ENCODE peak calls at places on chromosomes 6 and 20, in seven cellular contexts. H is foreskin fibroblast, G is heart right ventricle, W is right cardiac atrium, U is BJ, D is WERI-Rb-1, X is breast epithelium. O is an unnamed sample.

GRCh38 chr6:34630040-34630439 is 66.5 kb downstream of the ILRUN start:
- DNase-seq in H (peak), G (no peak), W (no peak), U (peak), D (no peak), X (no peak), O (peak)

GRCh38 chr20:35991142-35991771 is 22.9 kb downstream of the CNBD2 start:
- DNase-seq in H (peak), G (no peak), W (no peak), U (no peak), D (peak), X (no peak), O (peak)

GRCh38 chr6:166286831-166287271 is 21.3 kb downstream of the PRR18 start:
- DNase-seq in H (no peak), G (no peak), W (no peak), U (no peak), D (no peak), X (no peak), O (no peak)

GRCh38 chr6:28553986-28554881 is 28.6 kb downstream of the GPX5 start:
- DNase-seq in H (no peak), G (no peak), W (no peak), U (no peak), D (no peak), X (no peak), O (no peak)

GRCh38 chr20:29750268-29750899 is 1507.1 kb upstream of the DEFB115 start:
- DNase-seq in H (no peak), G (no peak), W (no peak), U (no peak), D (no peak), X (no peak), O (no peak)

GRCh38 chr20:35307666-35308653 is 15.7 kb upstream of the FAM83C start:
- DNase-seq in H (peak), G (peak), W (peak), U (peak), D (no peak), X (peak), O (peak)

GRCh38 chr20:17530716-17531536 is at the start of gene BFSP1:
- DNase-seq in H (peak), G (peak), W (peak), U (no peak), D (peak), X (peak), O (no peak)

GRCh38 chr20:59939879-59940128 is 301 bp downstream of the PPP1R3D start:
- DNase-seq in H (peak), G (peak), W (peak), U (no peak), D (peak), X (no peak), O (no peak)

GRCh38 chr6:166729658-166730057 is 102.6 kb upstream of the RPS6KA2 start:
- DNase-seq in H (no peak), G (no peak), W (no peak), U (no peak), D (no peak), X (no peak), O (no peak)

GRCh38 chr6:108791700-108792099 is 56.5 kb upstream of the ARMC2 start:
- DNase-seq in H (no peak), G (no peak), W (no peak), U (no peak), D (no peak), X (no peak), O (no peak)

GRCh38 chr20:17511401-17511800 is 19.8 kb downstream of the BFSP1 start:
- DNase-seq in H (no peak), G (no peak), W (no peak), U (no peak), D (no peak), X (no peak), O (no peak)

GRCh38 chr20:25197173-25197869 is 1.8 kb downstream of the ENTPD6 start:
- DNase-seq in H (no peak), G (no peak), W (no peak), U (no peak), D (no peak), X (no peak), O (no peak)
- H3K4me3 ChIP-seq in H (peak), G (peak), W (peak), U (no peak), D (peak), X (no peak), O (no peak)

GRCh38 chr6:98875375-98875774 is 41.0 kb downstream of the POU3F2 start:
- DNase-seq in H (no peak), G (peak), W (peak), U (no peak), D (no peak), X (no peak), O (no peak)
- H3K4me3 ChIP-seq in H (no peak), G (no peak), W (no peak), U (no peak), D (no peak), X (no peak), O (no peak)

GRCh38 chr6:135854799-135855198 is 3.3 kb downstream of the PDE7B start:
- DNase-seq in H (no peak), G (no peak), W (no peak), U (no peak), D (no peak), X (no peak), O (no peak)
- H3K4me3 ChIP-seq in H (no peak), G (no peak), W (no peak), U (no peak), D (no peak), X (no peak), O (no peak)

GRCh38 chr20:47349365-47350180 is 6.9 kb downstream of the ZMYND8 start:
- DNase-seq in H (peak), G (no peak), W (no peak), U (no peak), D (no peak), X (no peak), O (peak)
- H3K4me3 ChIP-seq in H (peak), G (peak), W (no peak), U (no peak), D (no peak), X (no peak), O (no peak)

O was measured in astrocyte of the cerebellum.